ENCODE peak calls at places on chromosomes 5 and 9, in four cellular contexts. R is PC-3, X is tibial artery, I is AG04450. Y is an unnamed sample.

GRCh38 chr5:143041972-143042770 is 272.0 kb downstream of the ARHGAP26 start:
- DNase-seq in X (no peak), I (no peak), R (peak), Y (no peak)

GRCh38 chr9:92324889-92325268 is 271 bp downstream of the NOL8 start:
- DNase-seq in I (no peak), R (no peak), X (no peak), Y (no peak)

GRCh38 chr5:84642795-84643194 is 258.1 kb upstream of the EDIL3 start:
- DNase-seq in I (peak), X (no peak), R (peak), Y (no peak)

GRCh38 chr9:120187758-120188157 is 392.2 kb downstream of the CDK5RAP2 start:
- DNase-seq in X (no peak), R (no peak), I (no peak), Y (no peak)

GRCh38 chr5:141149812-141150211 is at the start of gene PCDHB6:
- DNase-seq in X (no peak), I (no peak), R (no peak), Y (no peak)

GRCh38 chr5:140877262-140877581 is 2.1 kb downstream of the PCDHA12 start:
- DNase-seq in I (no peak), R (no peak), X (no peak), Y (no peak)

GRCh38 chr9:78612089-78612488 is 315.2 kb downstream of the PSAT1 start:
- DNase-seq in I (no peak), R (peak), X (no peak), Y (no peak)

GRCh38 chr5:44809215-44809955 is 638 bp downstream of the MRPS30 start:
- DNase-seq in X (peak), I (no peak), R (peak), Y (no peak)

GRCh38 chr9:132030626-132031325 is 48.9 kb downstream of the MED27 start:
- DNase-seq in X (no peak), R (no peak), I (no peak), Y (no peak)

GRCh38 chr9:24333629-24334028 is 212.1 kb downstream of the IZUMO3 start:
- DNase-seq in R (no peak), X (no peak), I (no peak), Y (no peak)

DNA sequence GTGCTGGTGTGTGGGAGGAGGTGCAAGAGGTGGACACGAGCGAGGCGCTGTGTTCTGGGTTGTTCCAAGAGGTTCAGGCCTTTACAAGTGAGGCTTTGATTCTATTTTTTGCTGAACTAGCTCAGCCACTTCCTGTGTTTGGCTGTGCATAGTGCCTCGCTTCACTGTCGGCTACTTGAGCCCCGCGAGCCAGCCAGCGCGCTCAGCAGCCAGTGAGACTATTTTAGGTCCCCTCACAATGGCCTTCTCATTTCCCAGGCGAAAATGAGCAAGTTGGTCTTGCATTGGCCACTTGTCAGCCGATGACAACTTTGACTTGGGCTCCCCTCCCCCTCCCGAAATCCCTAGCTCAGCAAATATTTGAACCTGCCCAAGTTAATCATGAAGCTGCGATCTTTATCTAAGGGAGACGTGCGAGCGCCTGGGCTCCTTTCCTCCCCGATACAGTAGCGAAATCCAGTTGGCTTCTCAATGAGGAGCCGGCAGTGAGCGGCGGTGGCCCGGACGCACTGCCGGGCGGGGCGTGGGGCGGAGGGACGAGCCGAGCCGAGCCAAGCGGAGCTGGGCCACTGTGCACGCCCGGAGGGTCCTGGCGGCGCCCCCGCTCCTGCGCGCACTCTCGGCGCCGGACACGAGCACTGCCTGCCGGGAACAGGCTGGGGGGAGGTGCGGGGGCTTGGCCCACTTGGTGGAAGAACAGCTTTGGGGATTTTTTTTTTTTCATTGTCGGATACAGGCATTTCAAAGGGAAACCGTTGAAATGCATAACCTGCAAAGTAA is 72.6 kb downstream of the PIK3R1 start:
- DNase-seq in I (no peak), R (peak), X (peak), Y (peak)
- TF ChIP-seq CTCF in I (no peak), R (no peak), X (no peak), Y (no peak)

GRCh38 chr5:74934949-74935751 is 69.0 kb upstream of the FAM169A start:
- DNase-seq in X (no peak), R (peak), I (no peak), Y (no peak)
- TF ChIP-seq CTCF in X (peak), R (peak), I (peak), Y (no peak)

DNA sequence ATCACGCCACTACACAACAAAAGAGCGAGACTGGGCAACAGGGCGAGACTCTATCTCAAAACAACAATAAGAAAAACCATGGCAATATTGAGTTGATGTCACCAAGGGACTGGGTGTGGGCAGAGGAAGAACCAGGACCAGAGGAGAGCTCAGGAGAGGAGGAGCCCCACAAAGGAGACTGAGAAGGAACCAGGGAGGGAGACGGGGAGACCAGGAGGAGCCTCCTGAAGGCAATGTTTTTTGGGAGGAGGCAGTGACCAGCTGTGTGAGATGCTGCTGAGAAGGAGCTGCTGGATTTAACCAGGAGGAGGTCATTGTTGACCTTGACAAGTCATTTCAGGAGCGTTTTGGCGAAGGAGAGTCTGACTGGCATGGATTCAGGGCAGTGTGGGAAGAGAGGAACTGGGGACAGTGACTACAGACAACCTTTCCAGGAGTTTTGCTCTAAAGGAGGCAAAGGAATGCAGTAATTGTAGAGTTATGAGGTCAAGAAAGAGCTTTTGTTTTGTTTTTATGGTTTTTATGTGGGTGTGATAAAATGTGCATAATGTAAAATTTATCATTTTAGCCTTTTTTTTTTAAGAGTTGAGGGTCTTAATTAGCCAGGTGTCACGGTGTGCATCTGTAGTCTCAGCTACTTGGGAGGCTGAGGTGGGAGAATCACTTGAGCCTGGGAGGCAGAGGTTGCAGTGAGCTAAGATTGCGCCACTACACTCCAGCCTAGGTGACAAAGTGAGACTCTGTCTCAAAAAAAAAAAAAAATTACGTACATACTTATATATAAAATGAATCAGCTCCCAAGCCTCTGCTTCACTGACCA is 17.9 kb downstream of the TRUB2 start:
- DNase-seq in I (no peak), X (no peak), R (no peak), Y (no peak)
- TF ChIP-seq CTCF in I (no peak), X (no peak), R (no peak), Y (no peak)

DNA sequence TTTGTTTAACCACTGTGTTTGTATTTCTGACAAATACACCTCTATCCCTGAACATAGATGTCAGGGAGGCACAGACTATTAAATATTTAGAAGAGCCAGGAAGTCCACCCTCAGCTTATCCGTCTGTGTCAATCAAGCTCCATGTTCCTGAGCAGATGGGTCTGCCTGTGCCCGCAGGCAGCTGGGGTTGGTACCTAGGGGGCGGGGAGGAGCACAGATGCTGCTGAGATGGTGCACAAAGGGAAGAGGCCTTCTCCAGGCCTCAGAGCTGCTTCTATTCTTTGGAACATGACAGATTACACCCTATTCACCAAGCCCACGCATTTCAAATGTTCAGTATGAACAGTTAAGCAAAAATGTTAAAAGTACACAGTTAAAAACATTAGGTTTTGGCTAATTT is 142.1 kb downstream of the EPB41L4A start:
- DNase-seq in R (no peak), X (no peak), I (no peak), Y (no peak)
- TF ChIP-seq CTCF in R (no peak), X (no peak), I (no peak), Y (no peak)

GRCh38 chr9:69831621-69832020 is 11.0 kb downstream of the CFAP95 start:
- DNase-seq in X (no peak), I (no peak), R (no peak), Y (no peak)

GRCh38 chr9:69829484-69829883 is 8.9 kb downstream of the CFAP95 start:
- DNase-seq in X (no peak), R (no peak), I (no peak), Y (no peak)

GRCh38 chr9:69834591-69835184 is 14.1 kb downstream of the CFAP95 start:
- DNase-seq in I (no peak), R (no peak), X (no peak), Y (no peak)

GRCh38 chr9:69835412-69836080 is 14.9 kb downstream of the CFAP95 start:
- DNase-seq in X (no peak), R (no peak), I (no peak), Y (no peak)

DNA sequence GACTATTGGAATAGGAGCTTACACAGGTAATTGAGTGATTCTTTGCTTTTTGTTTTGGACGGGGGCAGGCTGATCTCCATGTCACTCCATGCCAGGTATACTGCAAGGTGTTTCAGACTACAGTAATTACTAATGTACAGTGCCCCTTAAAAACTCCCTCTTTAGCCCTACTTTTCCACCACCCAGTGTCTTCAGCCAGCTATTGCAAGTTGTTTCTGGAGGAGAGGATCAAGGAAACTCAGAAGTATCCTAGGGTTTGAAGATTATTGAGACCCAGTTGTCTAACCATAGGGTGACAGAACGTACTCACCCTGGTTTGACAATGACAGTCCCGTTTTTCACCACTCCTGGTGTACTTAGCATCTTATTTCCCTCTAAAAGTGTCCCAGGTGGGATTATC is 13.4 kb downstream of the CFAP95 start:
- DNase-seq in X (no peak), R (no peak), I (no peak), Y (no peak)
- TF ChIP-seq CTCF in X (no peak), R (no peak), I (no peak), Y (no peak)

DNA sequence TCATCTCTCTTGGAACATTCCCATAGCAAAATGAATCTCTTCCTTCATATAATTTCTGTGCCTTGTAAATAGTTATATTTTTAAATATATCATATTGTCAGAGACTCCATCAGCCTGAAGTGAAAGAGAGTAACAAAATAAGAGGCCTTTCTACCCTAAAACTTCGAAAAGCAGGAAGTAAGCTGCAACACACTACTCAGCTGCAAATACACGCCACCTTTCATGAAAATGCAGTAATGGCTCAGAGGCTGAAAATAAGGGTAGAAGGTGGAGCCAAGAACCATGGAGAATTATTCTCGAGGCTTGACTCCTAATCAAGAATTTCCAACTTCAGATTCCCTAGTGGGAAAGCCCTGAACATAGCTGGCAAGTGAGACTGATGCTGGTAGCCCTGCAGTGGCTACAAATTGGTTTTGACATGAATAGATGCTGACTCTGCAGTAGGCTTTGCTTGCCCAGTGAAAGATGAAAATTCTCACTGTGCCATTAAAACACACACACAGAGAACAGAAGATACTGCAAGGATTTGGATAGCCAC is 30.2 kb upstream of the PTGER4 start:
- DNase-seq in X (no peak), I (no peak), R (no peak), Y (no peak)
- TF ChIP-seq CTCF in X (no peak), I (no peak), R (no peak), Y (no peak)

GRCh38 chr5:124528838-124529237 is 217.6 kb downstream of the ZNF608 start:
- DNase-seq in I (no peak), R (peak), X (no peak), Y (no peak)

GRCh38 chr5:124521461-124522230 is 224.8 kb downstream of the ZNF608 start:
- DNase-seq in X (no peak), I (no peak), R (no peak), Y (no peak)

GRCh38 chr5:124527220-124527991 is 219.0 kb downstream of the ZNF608 start:
- DNase-seq in X (no peak), I (no peak), R (peak), Y (no peak)

GRCh38 chr5:124519396-124519795 is 227.0 kb downstream of the ZNF608 start:
- DNase-seq in R (no peak), X (peak), I (peak), Y (no peak)

DNA sequence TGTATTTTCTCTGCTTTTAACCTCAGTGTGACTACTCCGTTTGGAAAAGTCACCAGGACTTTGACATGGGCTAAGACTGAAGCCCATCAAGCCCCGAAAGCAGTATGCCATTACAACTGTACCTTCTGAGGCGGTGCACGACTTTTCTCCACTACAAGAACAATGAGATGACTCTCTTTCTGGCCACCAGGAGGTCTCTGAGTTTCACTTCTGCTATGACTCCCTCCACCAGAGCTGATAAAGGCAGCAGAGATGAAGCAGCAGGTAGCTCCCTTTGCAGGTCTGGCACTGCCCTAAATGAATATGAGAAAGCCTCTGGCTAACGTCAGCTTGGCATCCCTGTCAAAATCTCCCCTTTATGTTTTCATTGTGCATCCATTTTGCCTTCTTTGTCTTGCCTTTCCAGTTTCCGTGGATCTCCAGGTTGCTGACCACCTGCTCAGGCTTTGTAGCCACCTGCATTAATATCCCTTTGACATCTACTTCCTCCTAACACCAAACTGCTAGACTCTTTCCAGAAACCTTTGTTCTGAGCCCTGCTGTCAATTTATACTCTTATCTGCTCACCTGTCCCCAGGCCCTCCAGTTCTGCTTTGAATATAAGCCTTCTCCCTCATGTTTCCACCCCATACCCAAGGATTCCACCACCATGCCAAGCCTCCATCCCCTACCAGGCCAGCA is 221.7 kb downstream of the ZNF608 start:
- DNase-seq in R (no peak), I (no peak), X (no peak), Y (no peak)
- TF ChIP-seq CTCF in R (no peak), I (no peak), X (no peak), Y (no peak)

GRCh38 chr5:4295663-4296339 is 700.2 kb downstream of the IRX1 start:
- DNase-seq in R (no peak), I (no peak), X (no peak), Y (no peak)
- TF ChIP-seq CTCF in R (no peak), I (no peak), X (peak), Y (no peak)